ENCODE peak calls at places on chromosome 16, in eight cellular contexts. Z is lower lobe of right lung, O is dorsolateral prefrontal cortex, L is Panc1, T is HEK293T, N is renal cortical epithelial cell, C is body of pancreas, G is heart right ventricle. V is an unnamed sample.

GRCh38 chr16:88705076-88705684 is 1.0 kb downstream of the RNF166 start:
- DNase-seq in G (no peak), L (no peak), Z (peak; percentile 69), O (no peak), C (peak; percentile 56), N (no peak), T (no peak), V (peak; percentile 26)

GRCh38 chr16:86740817-86741799 is 162.8 kb downstream of the FOXL1 start:
- DNase-seq in G (peak; percentile 78), Z (no peak), O (peak; percentile 26), T (peak; percentile 65), N (peak; percentile 91), C (peak; percentile 14), L (peak; percentile 18), V (peak; percentile 91)

GRCh38 chr16:58032710-58033293 is 7.2 kb downstream of the MMP15 start:
- DNase-seq in Z (peak; percentile 70), T (no peak), N (no peak), L (no peak), C (peak; percentile 78), G (peak; percentile 75), O (no peak), V (no peak)

GRCh38 chr16:86530251-86531192 is 20.2 kb downstream of the FOXF1 start:
- DNase-seq in G (no peak), Z (peak; percentile 24), T (no peak), N (no peak), O (peak; percentile 47), L (no peak), C (no peak), V (no peak)

GRCh38 chr16:88524973-88525662 is 45.1 kb upstream of the ZC3H18 start:
- DNase-seq in Z (no peak), N (no peak), L (no peak), O (no peak), G (no peak), T (no peak), C (no peak), V (no peak)

GRCh38 chr16:62038646-62039045 is 2.4 kb upstream of the CDH8 start:
- DNase-seq in C (no peak), T (no peak), Z (no peak), G (no peak), N (no peak), L (no peak), O (no peak), V (no peak)

GRCh38 chr16:57690782-57691471 is 3.7 kb upstream of the DRC7 start:
- DNase-seq in L (no peak), T (no peak), O (no peak), N (no peak), Z (no peak), G (no peak), C (no peak), V (no peak)

GRCh38 chr16:1046271-1046955 is 26.1 kb upstream of the SSTR5 start:
- DNase-seq in Z (no peak), C (no peak), T (no peak), L (no peak), N (no peak), O (peak; percentile 93), G (no peak), V (no peak)

GRCh38 chr16:51150159-51150893 is 744 bp downstream of the SALL1 start:
- DNase-seq in L (no peak), C (no peak), Z (no peak), O (no peak), N (no peak), G (no peak), T (no peak), V (no peak)

GRCh38 chr16:25700547-25700946 is 8.8 kb downstream of the HS3ST4 start:
- DNase-seq in N (no peak), T (no peak), Z (no peak), L (no peak), O (no peak), G (no peak), C (no peak), V (no peak)

GRCh38 chr16:73483934-73484712 is 436.2 kb upstream of the ZFHX3 start:
- DNase-seq in Z (no peak), L (no peak), N (no peak), G (no peak), O (no peak), T (no peak), C (no peak), V (no peak)

GRCh38 chr16:3152022-3152272 is 17.1 kb downstream of the ZNF213 start:
- DNase-seq in O (no peak), T (no peak), N (no peak), G (no peak), C (no peak), L (no peak), Z (peak; percentile 46), V (no peak)

GRCh38 chr16:7085776-7086175 is 246.9 kb upstream of the RBFOX1 start:
- DNase-seq in L (no peak), N (no peak), T (no peak), Z (no peak), G (no peak), O (no peak), C (no peak), V (no peak)

GRCh38 chr16:59259074-59259963 is 525.2 kb upstream of the GOT2 start:
- DNase-seq in T (no peak), G (no peak), N (no peak), Z (no peak), O (no peak), L (no peak), C (no peak), V (peak; percentile 67)

GRCh38 chr16:87895641-87896141 is 26.4 kb upstream of the SLC7A5 start:
- DNase-seq in N (no peak), G (no peak), C (peak; percentile 68), Z (peak; percentile 58), T (no peak), L (no peak), O (peak; percentile 80), V (peak; percentile 60)

GRCh38 chr16:4679854-4680636 is 13.3 kb upstream of the NUDT16L1 start:
- DNase-seq in Z (peak; percentile 92), N (peak; percentile 73), C (peak; percentile 66), L (no peak), O (peak; percentile 66), T (no peak), G (peak; percentile 59), V (peak; percentile 55)

GRCh38 chr16:54936086-54936978 is 5.7 kb downstream of the IRX5 start:
- DNase-seq in O (no peak), L (no peak), T (no peak), C (no peak), N (no peak), G (peak; percentile 26), Z (no peak), V (peak; percentile 72)

GRCh38 chr16:49352923-49353322 is 20.7 kb upstream of the C16orf78 start:
- DNase-seq in L (no peak), O (no peak), Z (no peak), T (peak; percentile 39), G (no peak), C (no peak), N (no peak), V (no peak)

GRCh38 chr16:91484-91883 is 13.5 kb downstream of the MPG start:
- DNase-seq in L (no peak), G (peak; percentile 68), N (no peak), T (no peak), C (peak; percentile 46), O (no peak), Z (no peak), V (no peak)

GRCh38 chr16:88566158-88566557 is 4.0 kb upstream of the ZC3H18 start:
- DNase-seq in C (no peak), T (no peak), N (peak; percentile 58), L (no peak), Z (no peak), O (peak; percentile 73), G (no peak), V (peak; percentile 65)

GRCh38 chr16:51416921-51417320 is 265.9 kb upstream of the SALL1 start:
- DNase-seq in N (no peak), Z (no peak), G (no peak), T (no peak), O (no peak), L (no peak), C (no peak), V (peak; percentile 54)

GRCh38 chr16:86772231-86772510 is 193.8 kb downstream of the FOXL1 start:
- DNase-seq in O (no peak), C (no peak), L (no peak), T (no peak), Z (no peak), G (no peak), N (peak; percentile 75), V (peak; percentile 80)

GRCh38 chr16:12087901-12088364 is 111.4 kb downstream of the SNX29 start:
- DNase-seq in G (peak; percentile 29), T (no peak), Z (peak; percentile 65), O (no peak), C (no peak), L (no peak), N (no peak), V (no peak)

V was measured in astrocyte.